ENCODE peak calls at places on chromosomes 3 and 15, in eight cellular contexts. J is mesenchymal stem cell; L is M059J; D is uterus; Q is HCEC 1CT; C is psoas muscle; H is stimulated activated CD8-positive, alpha-beta memory T cell treated with anti-CD3 and anti-CD28 coated beads, Interleukin-2, amount 100 ng/mL, for 1 hour; X is NCI-H524 treated with DMSO at 0.1 percent for 48 hours. T is an unnamed sample.

GRCh38 chr3:64405211-64405818 is 180.0 kb upstream of the PRICKLE2 start:
- DNase-seq in H (no peak), D (no peak), Q (no peak), J (peak; percentile 26), C (no peak), X (no peak), L (no peak), T (no peak)

GRCh38 chr15:42444415-42445063 is 46.4 kb downstream of the ZNF106 start:
- DNase-seq in C (no peak), D (no peak), X (no peak), H (no peak), Q (no peak), L (peak; percentile 75), J (peak; percentile 18), T (no peak)

GRCh38 chr3:43770426-43771103 is 79.8 kb downstream of the ABHD5 start:
- DNase-seq in H (no peak), D (peak; percentile 37), C (peak; percentile 70), J (peak; percentile 71), Q (no peak), L (peak; percentile 87), X (no peak), T (no peak)

GRCh38 chr15:74489518-74490338 is 28.8 kb upstream of the UBL7 start:
- DNase-seq in D (peak; percentile 24), H (peak; percentile 44), Q (peak; percentile 36), L (peak; percentile 30), J (peak; percentile 56), X (peak; percentile 51), C (peak; percentile 68), T (peak; percentile 42)

GRCh38 chr15:91435108-91435507 is 335.1 kb downstream of the SV2B start:
- DNase-seq in D (no peak), L (no peak), H (no peak), C (no peak), X (no peak), J (no peak), Q (no peak), T (no peak)

GRCh38 chr15:31098953-31099740 is 2.4 kb downstream of the TRPM1 start:
- DNase-seq in H (no peak), C (no peak), Q (peak; percentile 23), D (no peak), J (no peak), X (no peak), L (peak; percentile 32), T (no peak)

GRCh38 chr3:188780188-188781147 is 391.3 kb upstream of the TPRG1 start:
- DNase-seq in H (no peak), J (peak; percentile 75), C (peak; percentile 52), Q (peak; percentile 35), X (no peak), L (no peak), D (peak; percentile 35), T (no peak)

GRCh38 chr3:146382386-146382785 is 87.0 kb downstream of the PLSCR2 start:
- DNase-seq in X (no peak), J (peak; percentile 14), D (no peak), Q (peak; percentile 53), H (no peak), L (peak; percentile 52), C (no peak), T (no peak)

GRCh38 chr3:126763035-126763434 is 59.0 kb downstream of the CHCHD6 start:
- DNase-seq in D (no peak), X (no peak), C (no peak), H (no peak), L (no peak), J (no peak), Q (no peak), T (no peak)

GRCh38 chr3:171358891-171359218 is 101.3 kb downstream of the TNIK start:
- DNase-seq in X (no peak), D (no peak), J (no peak), Q (no peak), H (no peak), C (no peak), L (no peak), T (no peak)

GRCh38 chr3:130517541-130517940 is 564 bp downstream of the COL6A6 start:
- DNase-seq in X (no peak), J (no peak), Q (no peak), H (no peak), C (no peak), L (no peak), D (no peak), T (no peak)

GRCh38 chr3:60161334-60161733 is 1089.9 kb downstream of the FHIT start:
- DNase-seq in J (no peak), X (no peak), L (no peak), D (no peak), Q (no peak), C (no peak), H (no peak), T (no peak)

GRCh38 chr3:67362686-67363085 is 291.7 kb downstream of the SUCLG2 start:
- DNase-seq in Q (no peak), J (no peak), X (no peak), C (no peak), H (no peak), L (peak; percentile 70), D (no peak), T (no peak)

GRCh38 chr15:75732809-75733451 is 20.3 kb upstream of the CSPG4 start:
- DNase-seq in C (peak; percentile 82), H (no peak), Q (peak; percentile 58), J (peak; percentile 72), X (no peak), D (peak; percentile 85), L (peak; percentile 56), T (peak; percentile 83)

T was measured in ovary.